ENCODE peak calls at places on chromosomes 2 and 18, in ten cellular contexts. B is astrocyte of the cerebellum; T is adrenal gland; N is transverse colon; X is brain microvascular endothelial cell; J is Karpas-422; S is right cardiac atrium; H is small intestine; L is suprapubic skin; V is CD4-positive, alpha-beta memory T cell. I is an unnamed sample.

GRCh38 chr2:42876280-42876840 is 84.0 kb upstream of the HAAO start:
- DNase-seq in H (no peak), J (no peak), T (no peak), L (no peak), B (no peak), N (no peak), S (no peak), V (no peak), X (no peak), I (no peak)

GRCh38 chr18:44691148-44691925 is 10.6 kb downstream of the SETBP1 start:
- DNase-seq in T (no peak), L (no peak), V (no peak), X (no peak), J (no peak), N (no peak), S (no peak), B (no peak), H (peak), I (no peak)

GRCh38 chr2:240460781-240461431 is 25.4 kb downstream of the GPC1 start:
- DNase-seq in L (peak), V (no peak), B (no peak), H (no peak), X (no peak), S (peak), T (peak), N (peak), J (no peak), I (no peak)

GRCh38 chr2:197255550-197255949 is 55.0 kb downstream of the ANKRD44 start:
- DNase-seq in L (peak), X (peak), T (peak), B (peak), H (peak), V (peak), S (peak), J (peak), N (peak), I (no peak)

GRCh38 chr2:190841707-190842505 is 38.7 kb upstream of the GLS start:
- DNase-seq in J (peak), N (no peak), T (peak), L (no peak), B (no peak), V (no peak), H (no peak), S (no peak), X (no peak), I (no peak)

GRCh38 chr2:59806486-59806885 is 747.0 kb downstream of the BCL11A start:
- DNase-seq in H (peak), T (no peak), J (peak), S (no peak), B (no peak), X (no peak), N (no peak), V (no peak), L (no peak), I (no peak)

GRCh38 chr2:215015421-215015820 is 123.0 kb downstream of the ABCA12 start:
- DNase-seq in V (no peak), L (no peak), N (no peak), S (no peak), B (no peak), T (no peak), H (no peak), X (no peak), J (no peak), I (no peak)

GRCh38 chr2:71458413-71459083 is 5.2 kb downstream of the DYSF start:
- DNase-seq in X (peak), B (peak), J (no peak), N (no peak), L (no peak), S (no peak), V (no peak), T (peak), H (no peak), I (no peak)

GRCh38 chr2:121356058-121356640 is 71.1 kb upstream of the TFCP2L1 start:
- DNase-seq in T (peak), V (no peak), L (no peak), N (peak), H (peak), J (peak), X (peak), B (peak), S (no peak), I (peak)

GRCh38 chr2:17933251-17933650 is 54.8 kb downstream of the KCNS3 start:
- DNase-seq in N (no peak), X (no peak), L (no peak), T (no peak), B (no peak), J (no peak), S (no peak), H (no peak), V (no peak), I (no peak)

GRCh38 chr2:26848336-26849055 is 564 bp downstream of the DPYSL5 start:
- DNase-seq in X (no peak), T (no peak), J (no peak), L (no peak), H (no peak), S (peak), V (no peak), B (no peak), N (no peak), I (no peak)
- H3K4me3 ChIP-seq in X (no peak), T (peak), J (no peak), L (peak), H (no peak), S (peak), V (peak), B (peak), N (peak), I (peak)

GRCh38 chr18:58027341-58027740 is 16.7 kb upstream of the NEDD4L start:
- DNase-seq in L (no peak), X (no peak), N (no peak), H (no peak), J (no peak), S (no peak), V (no peak), T (no peak), B (no peak), I (no peak)
- H3K4me3 ChIP-seq in L (no peak), X (no peak), N (no peak), H (no peak), J (no peak), S (no peak), V (no peak), T (no peak), B (no peak), I (no peak)

GRCh38 chr2:150483532-150483931 is 3.9 kb downstream of the RND3 start:
- DNase-seq in H (no peak), B (no peak), V (no peak), S (no peak), X (no peak), N (no peak), T (no peak), J (no peak), L (no peak), I (no peak)
- H3K4me3 ChIP-seq in H (no peak), B (no peak), V (no peak), S (no peak), X (no peak), N (peak), T (peak), J (no peak), L (peak), I (no peak)

DNA sequence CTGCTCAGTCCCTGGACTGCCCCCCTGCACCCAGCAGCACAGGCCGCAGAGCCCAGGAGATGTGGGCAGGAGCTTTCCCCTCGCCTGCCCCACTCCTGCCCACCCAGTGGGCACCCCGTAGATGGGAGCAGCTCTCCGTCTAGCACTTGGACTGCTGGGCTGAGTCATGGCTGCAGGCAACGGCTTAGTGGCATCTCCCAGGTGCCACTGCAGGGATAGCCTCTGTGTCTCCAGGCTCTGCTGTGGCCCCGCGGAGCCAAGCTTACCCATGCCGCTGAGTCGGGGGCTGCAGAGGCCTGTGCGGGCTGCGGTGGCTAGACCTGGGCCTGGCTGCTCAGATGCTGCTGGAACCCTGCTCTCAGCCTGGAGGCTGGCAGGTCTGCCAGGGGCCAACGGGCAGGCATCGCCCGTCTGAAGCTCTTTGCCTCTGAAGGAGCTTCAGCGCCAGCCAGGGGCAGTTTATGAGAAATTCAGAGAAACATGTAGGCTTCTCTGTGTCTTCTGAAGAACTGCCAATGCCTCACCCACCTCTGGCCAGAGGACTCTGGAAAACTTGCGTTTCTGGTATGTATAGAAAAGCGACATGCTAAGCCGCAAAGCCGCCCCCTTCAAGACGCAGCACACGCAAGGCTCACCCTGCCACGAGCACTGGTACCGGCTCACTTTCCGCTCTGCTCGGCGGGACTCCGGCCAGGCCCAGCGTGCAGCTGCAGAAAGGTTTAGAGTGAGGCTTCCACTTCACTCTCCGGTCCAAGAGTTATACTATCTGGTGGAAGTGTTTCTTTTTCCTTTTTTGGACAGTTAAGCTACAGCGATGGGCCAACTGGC is 92.1 kb upstream of the CTDP1 start:
- DNase-seq in X (no peak), H (no peak), J (no peak), V (no peak), T (no peak), N (peak), L (peak), S (no peak), B (no peak), I (no peak)
- H3K4me3 ChIP-seq in X (no peak), H (no peak), J (no peak), V (no peak), T (no peak), N (no peak), L (no peak), S (no peak), B (no peak), I (no peak)

GRCh38 chr18:34153711-34154110 is 71.0 kb downstream of the NOL4 start:
- DNase-seq in H (peak), X (peak), T (no peak), V (no peak), B (peak), S (no peak), N (no peak), J (peak), L (no peak), I (no peak)

GRCh38 chr18:34159691-34160185 is 65.0 kb downstream of the NOL4 start:
- DNase-seq in T (no peak), L (no peak), X (no peak), H (no peak), B (no peak), J (no peak), N (no peak), S (no peak), V (no peak), I (no peak)

DNA sequence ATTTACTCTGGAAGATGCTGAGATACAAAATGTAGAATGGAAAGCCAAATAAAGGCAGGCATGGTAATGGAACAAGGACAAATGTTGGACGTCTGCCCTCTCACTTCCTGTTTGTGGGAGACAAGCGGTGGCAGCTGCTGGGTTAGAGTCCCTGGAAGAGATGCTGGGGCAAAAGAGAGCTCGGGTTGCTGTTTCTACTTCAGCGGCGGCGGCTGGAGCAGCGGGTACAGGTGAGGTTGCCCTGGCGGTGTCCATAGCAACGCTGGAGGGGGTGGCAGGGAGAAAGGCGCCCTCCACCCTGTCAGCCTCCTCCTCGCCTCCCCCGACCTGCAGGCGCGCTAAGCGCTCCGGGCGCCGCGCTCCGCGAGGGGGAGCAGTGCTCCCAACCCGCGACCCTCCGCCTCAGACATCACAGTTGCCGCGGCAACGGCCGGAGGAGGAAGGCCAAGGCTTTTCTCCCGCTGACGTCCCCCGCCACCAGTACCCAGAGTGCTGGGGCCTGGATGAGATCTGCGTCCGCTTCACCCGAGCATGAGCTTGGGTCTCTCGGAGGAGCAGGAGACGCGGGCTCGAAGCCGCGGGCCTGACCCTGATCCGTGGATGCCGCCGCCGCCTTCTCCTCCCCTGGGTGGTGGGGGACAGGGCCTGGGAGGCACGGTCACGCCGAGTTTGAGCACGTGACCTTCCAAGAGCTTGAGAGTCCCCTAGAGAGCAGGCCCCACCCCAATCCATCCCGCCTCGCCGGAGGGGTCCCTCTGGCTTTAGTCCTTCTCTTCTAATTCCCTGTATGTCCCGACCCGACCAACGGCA is 65.6 kb downstream of the NOL4 start:
- DNase-seq in J (no peak), H (peak), S (peak), V (no peak), N (no peak), L (peak), X (peak), B (peak), T (peak), I (no peak)
- H3K4me3 ChIP-seq in J (no peak), H (no peak), S (peak), V (no peak), N (peak), L (peak), X (peak), B (peak), T (no peak), I (peak)